ENCODE peak calls at places on chromosomes 13 and 19, in four cellular contexts. A is endothelial cell, X is WTC11, H is gastrocnemius medialis. G is an unnamed sample.

GRCh38 chr13:74040200-74040599 is 94.0 kb downstream of the KLF12 start:
- DNase-seq in A (peak; percentile 76), X (peak; percentile 87), H (peak; percentile 3), G (no peak)

GRCh38 chr19:54473071-54473941 is at the start of gene CDC42EP5:
- DNase-seq in A (peak; percentile 40), X (no peak), H (no peak), G (peak; percentile 57)

GRCh38 chr13:111659236-111659635 is 338.8 kb downstream of the TEX29 start:
- DNase-seq in X (no peak), A (no peak), H (no peak), G (no peak)

GRCh38 chr13:106391271-106391670 is 144.2 kb downstream of the EFNB2 start:
- DNase-seq in H (no peak), X (no peak), A (no peak), G (no peak)

GRCh38 chr19:42332059-42332458 is 6.6 kb downstream of the MEGF8 start:
- DNase-seq in H (peak; percentile 41), A (no peak), X (no peak), G (no peak)

GRCh38 chr19:12293771-12294307 is 844 bp downstream of the ZNF44 start:
- DNase-seq in A (peak; percentile 52), H (peak; percentile 45), X (peak; percentile 50), G (no peak)

GRCh38 chr13:112370311-112370710 is 5.8 kb upstream of the SPACA7 start:
- DNase-seq in X (no peak), H (no peak), A (no peak), G (no peak)

GRCh38 chr13:40591091-40591490 is 75.3 kb downstream of the FOXO1 start:
- DNase-seq in A (no peak), H (no peak), X (no peak), G (no peak)

GRCh38 chr19:10946964-10947657 is 13.7 kb upstream of the SMARCA4 start:
- DNase-seq in A (no peak), X (no peak), H (no peak), G (peak; percentile 78)

GRCh38 chr13:82257790-82258507 is 1624.3 kb downstream of the SLITRK1 start:
- DNase-seq in A (no peak), X (no peak), H (no peak), G (no peak)

GRCh38 chr19:55341191-55342043 is 1.7 kb downstream of the KMT5C start:
- DNase-seq in X (peak; percentile 83), A (peak; percentile 59), H (no peak), G (no peak)

GRCh38 chr13:110944121-110944967 is 29.5 kb upstream of the ANKRD10 start:
- DNase-seq in A (peak; percentile 20), X (peak; percentile 33), H (no peak), G (no peak)

GRCh38 chr19:31461814-31462539 is 112.7 kb upstream of the TSHZ3 start:
- DNase-seq in A (no peak), X (no peak), H (no peak), G (no peak)

GRCh38 chr19:36331353-36332228 is 47.4 kb downstream of the ZFP14 start:
- DNase-seq in H (peak; percentile 40), X (peak; percentile 96), A (peak; percentile 71), G (peak; percentile 65)

GRCh38 chr13:48542581-48543341 is 9.9 kb upstream of the RCBTB2 start:
- DNase-seq in X (peak; percentile 41), A (peak; percentile 39), H (peak; percentile 79), G (no peak)

GRCh38 chr19:2668188-2668763 is 34.2 kb downstream of the GNG7 start:
- DNase-seq in A (no peak), X (no peak), H (no peak), G (no peak)

GRCh38 chr13:48896312-48896711 is 79.4 kb upstream of the FNDC3A start:
- DNase-seq in H (no peak), X (no peak), A (no peak), G (no peak)

GRCh38 chr13:103263448-103263847 is 197.2 kb upstream of the SLC10A2 start:
- DNase-seq in X (no peak), H (no peak), A (no peak), G (no peak)
- TF ChIP-seq CTCF in X (no peak), H (no peak), A (no peak), G (no peak)

GRCh38 chr13:97911311-97912138 is 42.0 kb upstream of the IPO5 start:
- DNase-seq in H (no peak), X (peak; percentile 63), A (peak; percentile 5), G (no peak)
- TF ChIP-seq CTCF in H (no peak), X (peak; percentile 52), A (peak; percentile 33), G (peak; percentile 29)

GRCh38 chr13:66635526-66635925 is 594.6 kb downstream of the PCDH9 start:
- DNase-seq in A (no peak), X (no peak), H (no peak), G (peak; percentile 64)

GRCh38 chr13:66640231-66640630 is 589.9 kb downstream of the PCDH9 start:
- DNase-seq in H (no peak), X (no peak), A (no peak), G (no peak)

DNA sequence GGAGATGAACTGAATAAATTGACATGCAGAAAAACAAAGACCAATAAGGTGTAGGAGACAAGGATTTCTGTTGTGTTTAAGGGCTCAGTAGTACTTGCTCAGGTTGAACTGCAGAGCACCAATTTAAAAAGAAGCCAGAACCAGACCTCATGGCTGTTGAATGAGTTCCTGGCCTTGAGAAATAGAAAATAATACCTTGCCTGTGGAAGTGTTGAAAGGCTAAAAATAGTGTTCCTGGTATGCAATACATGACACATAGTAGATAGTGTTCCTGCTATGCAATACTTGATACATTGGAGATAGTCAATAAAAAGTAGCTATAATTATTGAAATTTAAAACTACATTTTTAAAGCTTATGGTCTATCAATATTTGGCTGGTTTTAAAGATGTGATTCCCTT is 595.8 kb downstream of the PCDH9 start:
- DNase-seq in H (no peak), A (no peak), X (no peak), G (no peak)
- TF ChIP-seq CTCF in H (no peak), A (no peak), X (no peak), G (no peak)

GRCh38 chr19:32677657-32678056 is 2.0 kb downstream of the RGS9BP start:
- DNase-seq in H (no peak), X (peak; percentile 30), A (no peak), G (no peak)
- TF ChIP-seq CTCF in H (peak; percentile 22), X (no peak), A (no peak), G (no peak)

GRCh38 chr13:54733639-54734038 is 1705.0 kb downstream of the OLFM4 start:
- DNase-seq in A (peak; percentile 13), H (no peak), X (peak; percentile 17), G (no peak)
- TF ChIP-seq CTCF in A (no peak), H (no peak), X (no peak), G (no peak)

DNA sequence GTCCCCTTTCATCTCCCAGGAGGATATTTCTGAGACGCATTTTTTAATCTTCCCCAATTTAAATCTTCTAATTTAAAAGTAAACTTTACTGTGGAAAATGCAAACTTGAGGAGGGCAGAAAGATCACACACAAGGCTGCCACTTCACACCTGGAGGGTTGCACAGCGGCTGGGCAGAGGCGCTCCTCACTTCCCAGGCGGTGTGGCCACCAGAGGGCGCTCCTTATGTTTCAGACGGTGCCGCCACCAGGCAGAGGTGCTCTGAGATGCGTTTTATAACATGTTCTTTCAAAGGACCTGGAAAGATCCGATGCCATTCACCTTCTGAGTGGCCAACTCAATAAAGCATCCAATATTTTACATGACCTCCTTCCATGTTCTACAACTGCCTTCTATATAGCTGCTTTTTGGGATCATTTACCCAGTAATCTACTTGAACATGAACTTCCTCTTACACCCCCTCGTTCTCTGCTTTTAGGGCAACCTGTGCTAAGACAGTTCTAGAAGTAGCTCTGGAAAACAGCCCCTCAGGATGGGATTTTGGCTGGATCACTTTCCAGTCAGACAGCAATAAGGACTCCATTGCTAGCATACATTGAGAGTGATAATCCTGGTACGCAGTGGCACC is 14.8 kb upstream of the MTUS2 start:
- DNase-seq in H (no peak), A (peak; percentile 59), X (peak; percentile 83), G (no peak)
- TF ChIP-seq CTCF in H (no peak), A (peak; percentile 68), X (peak; percentile 81), G (peak; percentile 48)

GRCh38 chr13:46286972-46287371 is 75.2 kb downstream of the LRRC63 start:
- DNase-seq in H (no peak), A (no peak), X (no peak), G (no peak)

GRCh38 chr13:46289260-46289955 is 77.7 kb downstream of the LRRC63 start:
- DNase-seq in H (no peak), X (no peak), A (no peak), G (no peak)

GRCh38 chr13:46288570-46289259 is 77.0 kb downstream of the LRRC63 start:
- DNase-seq in A (peak; percentile 12), H (no peak), X (no peak), G (no peak)
- TF ChIP-seq CTCF in A (peak; percentile 68), H (no peak), X (peak; percentile 45), G (peak; percentile 70)

DNA sequence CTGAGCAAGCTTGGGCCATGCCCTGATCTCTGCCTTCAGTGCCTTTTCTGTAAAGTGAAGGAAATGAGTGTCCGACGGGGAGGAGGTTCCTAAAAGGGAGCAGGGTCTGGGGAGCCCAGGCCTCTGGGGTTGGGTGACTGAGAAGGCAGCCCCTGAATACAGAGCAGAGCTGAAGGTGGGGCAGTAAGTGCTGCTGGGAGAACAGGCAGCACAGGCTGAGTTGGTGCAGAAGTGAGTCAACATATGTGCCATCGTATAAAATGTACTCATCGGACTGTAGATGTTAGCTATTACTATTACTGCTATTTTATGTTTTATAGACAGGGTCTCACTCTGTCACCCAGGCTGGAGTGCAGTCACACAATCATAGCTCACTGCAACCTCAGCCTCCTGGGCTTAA is 1.0 kb upstream of the HAMP start:
- DNase-seq in X (no peak), A (no peak), H (no peak), G (no peak)
- TF ChIP-seq CTCF in X (no peak), A (no peak), H (no peak), G (no peak)

G was measured in AG04449.